ENCODE peak calls at places on chromosomes 11 and 22, in six cellular contexts. C is brain microvascular endothelial cell, B is prostate gland, T is AG10803, A is stomach, L is LNCaP clone FGC. K is an unnamed sample.
A peak's percentile ranks its signal among the peaks of the same experiment; 100 is the strongest.

GRCh38 chr11:58928082-58928574 is 11.2 kb upstream of the GLYATL1 start:
- DNase-seq in C (no peak), B (no peak), T (peak; percentile 15), A (no peak), L (no peak), K (no peak)

GRCh38 chr22:46668116-46668515 is 47.9 kb downstream of the GRAMD4 start:
- DNase-seq in C (no peak), B (no peak), T (no peak), A (peak; percentile 76), L (no peak), K (no peak)

GRCh38 chr11:114036156-114036811 is 23.2 kb upstream of the ZBTB16 start:
- DNase-seq in C (no peak), B (peak; percentile 87), T (peak; percentile 47), A (peak; percentile 92), L (peak; percentile 78), K (no peak)

GRCh38 chr11:9142732-9143131 is 51.3 kb upstream of the SCUBE2 start:
- DNase-seq in C (no peak), B (no peak), T (no peak), A (no peak), L (no peak), K (no peak)

GRCh38 chr11:109062445-109062844 is 359.5 kb upstream of the C11orf87 start:
- DNase-seq in C (peak; percentile 45), B (no peak), T (peak; percentile 42), A (no peak), L (no peak), K (peak; percentile 34)

GRCh38 chr11:37973926-37974325 is 1375.9 kb upstream of the RAG2 start:
- DNase-seq in C (peak; percentile 46), B (no peak), T (no peak), A (no peak), L (peak; percentile 17), K (no peak)

GRCh38 chr11:8963569-8964323 is 496 bp downstream of the TMEM9B start:
- DNase-seq in C (no peak), B (peak; percentile 83), T (no peak), A (peak; percentile 87), L (peak; percentile 71), K (no peak)

GRCh38 chr11:128409476-128409875 is 177.9 kb downstream of the ETS1 start:
- DNase-seq in C (peak; percentile 88), B (no peak), T (peak; percentile 62), A (no peak), L (no peak), K (peak; percentile 48)

GRCh38 chr22:29143848-29144785 is 61.6 kb upstream of the EMID1 start:
- DNase-seq in C (no peak), B (no peak), T (no peak), A (peak; percentile 21), L (no peak), K (no peak)

GRCh38 chr11:85132839-85133238 is 494.3 kb downstream of the DLG2 start:
- DNase-seq in C (no peak), B (no peak), T (no peak), A (no peak), L (no peak), K (no peak)

GRCh38 chr11:13487661-13488030 is 8.2 kb downstream of the PTH start:
- DNase-seq in C (peak; percentile 11), B (no peak), T (peak; percentile 12), A (no peak), L (no peak), K (no peak)

GRCh38 chr11:95282337-95282751 is 51.3 kb upstream of the SESN3 start:
- DNase-seq in C (no peak), B (no peak), T (peak; percentile 69), A (no peak), L (no peak), K (no peak)

GRCh38 chr22:19565921-19566598 is 41.9 kb upstream of the CLDN5 start:
- DNase-seq in C (no peak), B (no peak), T (no peak), A (no peak), L (no peak), K (no peak)

GRCh38 chr11:6285019-6285418 is 25.4 kb downstream of the CCKBR start:
- DNase-seq in C (no peak), B (no peak), T (no peak), A (no peak), L (no peak), K (no peak)

GRCh38 chr22:27435839-27436581 is 365.5 kb downstream of the MN1 start:
- DNase-seq in C (peak; percentile 34), B (no peak), T (peak; percentile 86), A (no peak), L (no peak), K (no peak)

GRCh38 chr22:27801197-27801615 is 350 bp downstream of the MN1 start:
- DNase-seq in C (no peak), B (no peak), T (no peak), A (peak; percentile 33), L (no peak), K (no peak)

GRCh38 chr11:102449651-102450570 is 2.7 kb downstream of the TMEM123 start:
- DNase-seq in C (no peak), B (no peak), T (no peak), A (no peak), L (no peak), K (no peak)

GRCh38 chr11:130815074-130815802 is 101.0 kb downstream of the SNX19 start:
- DNase-seq in C (no peak), B (no peak), T (no peak), A (no peak), L (no peak), K (no peak)

GRCh38 chr11:61667684-61668320 is 12.4 kb upstream of the DAGLA start:
- DNase-seq in C (no peak), B (no peak), T (no peak), A (no peak), L (no peak), K (no peak)

GRCh38 chr11:84012171-84012826 is 726.1 kb upstream of the CCDC90B start:
- DNase-seq in C (no peak), B (no peak), T (no peak), A (no peak), L (no peak), K (no peak)

GRCh38 chr11:47494996-47495855 is 46.3 kb upstream of the RAPSN start:
- DNase-seq in C (no peak), B (no peak), T (peak; percentile 95), A (no peak), L (no peak), K (peak; percentile 83)

GRCh38 chr22:42399315-42400271 is 32.6 kb downstream of the NFAM1 start:
- DNase-seq in C (no peak), B (no peak), T (no peak), A (peak; percentile 30), L (no peak), K (no peak)

GRCh38 chr11:125923633-125924032 is 19.3 kb downstream of the DDX25 start:
- DNase-seq in C (no peak), B (no peak), T (no peak), A (no peak), L (no peak), K (no peak)

GRCh38 chr22:47201996-47202818 is 439.8 kb downstream of the TBC1D22A start:
- DNase-seq in C (no peak), B (no peak), T (no peak), A (peak; percentile 24), L (no peak), K (no peak)

GRCh38 chr11:31827458-31828206 is 16.5 kb upstream of the PAX6 start:
- DNase-seq in C (no peak), B (no peak), T (no peak), A (no peak), L (no peak), K (no peak)

GRCh38 chr11:75233688-75234295 is 6.8 kb upstream of the TPBGL start:
- DNase-seq in C (peak; percentile 61), B (no peak), T (peak; percentile 46), A (peak; percentile 24), L (no peak), K (peak; percentile 3)

GRCh38 chr22:27405672-27406388 is 395.7 kb downstream of the MN1 start:
- DNase-seq in C (no peak), B (peak; percentile 34), T (peak; percentile 49), A (peak; percentile 73), L (no peak), K (no peak)

DNA sequence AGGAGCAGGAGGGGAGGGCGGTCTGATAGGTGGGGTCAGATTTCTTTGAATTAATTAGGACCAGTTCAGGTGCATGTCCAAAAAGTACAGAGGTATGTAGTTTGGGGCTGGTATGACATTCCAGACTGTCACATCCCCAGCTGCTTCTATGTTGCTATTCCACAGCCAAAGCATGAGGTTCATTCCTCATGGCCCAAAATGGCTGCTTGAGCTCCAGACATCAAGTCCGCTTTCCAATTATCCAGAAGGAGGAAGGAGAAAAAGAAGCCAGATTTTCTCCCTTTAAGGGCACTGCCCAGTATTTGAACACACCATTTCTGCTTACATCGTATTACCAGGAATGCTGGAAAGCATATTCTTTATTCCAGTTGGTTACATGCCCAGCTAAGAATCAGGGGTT is 58.0 kb upstream of the CD82 start:
- DNase-seq in C (no peak), B (no peak), T (no peak), A (no peak), L (no peak), K (no peak)
- H3K4me3 ChIP-seq in C (no peak overlapping the region), B (no peak overlapping the region), T (no peak overlapping the region), A (no peak overlapping the region), L (no peak overlapping the region), K (no peak overlapping the region)

DNA sequence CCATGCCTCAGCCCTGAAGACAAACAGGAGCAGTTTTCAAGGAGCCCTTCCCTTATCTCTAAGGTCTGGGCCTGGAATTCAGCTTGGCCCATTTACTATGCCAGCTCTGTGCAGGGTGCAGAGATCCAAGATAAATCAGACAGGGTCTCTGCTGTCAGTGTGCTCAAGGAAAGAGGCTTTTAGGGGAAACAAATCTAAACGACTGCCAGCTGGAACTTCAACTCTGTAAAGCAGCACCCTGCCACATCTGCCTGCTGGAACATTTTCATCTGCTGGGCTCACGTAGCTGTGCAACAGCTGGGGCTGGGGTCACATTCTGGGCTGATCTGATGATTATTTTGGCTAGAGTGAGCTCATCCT is 19.8 kb upstream of the EHF start:
- DNase-seq in C (no peak), B (no peak), T (no peak), A (no peak), L (no peak), K (no peak)
- TF ChIP-seq CTCF in C (no peak), B (no peak), T (no peak), A (no peak), L (no peak), K (no peak)

GRCh38 chr11:63532150-63532549 is 4.5 kb upstream of the PLAAT4 start:
- DNase-seq in C (no peak), B (no peak), T (no peak), A (no peak), L (no peak), K (no peak)

GRCh38 chr11:63534076-63534475 is 2.5 kb upstream of the PLAAT4 start:
- DNase-seq in C (no peak), B (no peak), T (no peak), A (no peak), L (no peak), K (no peak)

GRCh38 chr11:63532799-63533475 is 3.7 kb upstream of the PLAAT4 start:
- DNase-seq in C (no peak), B (no peak), T (no peak), A (no peak), L (no peak), K (no peak)

GRCh38 chr11:63527667-63528066 is 8.9 kb upstream of the PLAAT4 start:
- DNase-seq in C (no peak), B (no peak), T (no peak), A (no peak), L (no peak), K (no peak)

GRCh38 chr11:63530021-63530420 is 6.6 kb upstream of the PLAAT4 start:
- DNase-seq in C (no peak), B (no peak), T (no peak), A (no peak), L (no peak), K (no peak)
- H3K4me3 ChIP-seq in C (no peak overlapping the region), B (no peak overlapping the region), T (no peak overlapping the region), A (no peak overlapping the region), L (no peak overlapping the region), K (no peak overlapping the region)

GRCh38 chr22:49768961-49769690 is 58.5 kb downstream of the BRD1 start:
- DNase-seq in C (no peak), B (no peak), T (peak; percentile 43), A (no peak), L (no peak), K (no peak)
- TF ChIP-seq CTCF in C (no peak), B (no peak), T (no peak), A (no peak), L (no peak), K (no peak)

K was measured in AG09309.